ENCODE peak calls at places on chromosomes 6 and 20, in seven cellular contexts. E is MM.1S, G is psoas muscle, W is IMR-90, A is K562, Y is thoracic aorta, R is lower lobe of right lung. D is an unnamed sample.
A peak's percentile ranks its signal among the peaks of the same experiment; 100 is the strongest.

GRCh38 chr6:7107578-7108195 is at the start of gene RREB1:
- DNase-seq in W (peak; percentile 54), E (peak; percentile 61), G (peak; percentile 67), Y (no peak), R (peak; percentile 68), A (peak; percentile 90), D (peak; percentile 62)

GRCh38 chr6:165847407-165848098 is 184.5 kb upstream of the PDE10A start:
- DNase-seq in E (no peak), Y (no peak), G (no peak), A (peak; percentile 29), W (peak; percentile 89), R (no peak), D (peak; percentile 42)

GRCh38 chr20:62805365-62805710 is 703 bp downstream of the OGFR start:
- DNase-seq in E (no peak), G (no peak), W (no peak), A (no peak), Y (no peak), R (no peak), D (no peak)

GRCh38 chr6:23339268-23339667 is 769.9 kb downstream of the HDGFL1 start:
- DNase-seq in R (no peak), Y (no peak), A (no peak), E (no peak), G (no peak), W (no peak), D (no peak)

GRCh38 chr20:26169506-26169905 is 472.9 kb upstream of the ZNF337 start:
- DNase-seq in G (no peak), W (peak; percentile 50), A (no peak), R (no peak), Y (no peak), E (no peak), D (no peak)

GRCh38 chr6:30881987-30882763 is 2.1 kb upstream of the DDR1 start:
- DNase-seq in W (peak; percentile 77), A (no peak), G (no peak), Y (no peak), R (no peak), E (no peak), D (no peak)

GRCh38 chr6:87829622-87830121 is 127.6 kb upstream of the AKIRIN2 start:
- DNase-seq in A (no peak), Y (no peak), R (no peak), W (no peak), G (no peak), E (no peak), D (no peak)

GRCh38 chr6:134315974-134316391 is 1.9 kb downstream of the SGK1 start:
- DNase-seq in R (no peak), W (no peak), E (peak; percentile 36), A (no peak), G (no peak), Y (no peak), D (no peak)

GRCh38 chr6:53458097-53458866 is 86.6 kb downstream of the GCLC start:
- DNase-seq in E (no peak), R (no peak), G (no peak), W (no peak), A (no peak), Y (no peak), D (no peak)

GRCh38 chr6:53464483-53464882 is 80.4 kb downstream of the GCLC start:
- DNase-seq in R (no peak), G (no peak), W (no peak), A (no peak), E (no peak), Y (no peak), D (no peak)

GRCh38 chr6:53464942-53465460 is 79.9 kb downstream of the GCLC start:
- DNase-seq in A (no peak), W (peak; percentile 10), R (peak; percentile 86), E (no peak), G (peak; percentile 63), Y (no peak), D (no peak)

GRCh38 chr6:53461041-53461656 is 83.8 kb downstream of the GCLC start:
- DNase-seq in W (no peak), R (no peak), E (no peak), G (no peak), Y (no peak), A (no peak), D (no peak)

GRCh38 chr6:53461682-53462081 is 83.2 kb downstream of the GCLC start:
- DNase-seq in R (no peak), A (no peak), W (no peak), G (no peak), Y (no peak), E (no peak), D (no peak)
- H3K36me3 ChIP-seq in R (no peaks in the 10 kb centered on the region), A (no peaks in the 10 kb centered on the region), W (no peaks in the 10 kb centered on the region), G (no peaks in the 10 kb centered on the region), Y (no peaks in the 10 kb centered on the region), E (no peaks in the 10 kb centered on the region), D (no peaks in the 10 kb centered on the region)

GRCh38 chr6:37566209-37566859 is 66.6 kb upstream of the CCDC167 start:
- DNase-seq in E (peak; percentile 13), A (peak; percentile 88), G (peak; percentile 37), R (peak; percentile 58), Y (no peak), W (no peak), D (peak; percentile 66)
- TF ChIP-seq CTCF in E (peak; percentile 86), A (peak; percentile 90), G (peak; percentile 76), R (peak; percentile 87), Y (peak; percentile 82), W (peak; percentile 86), D (peak; percentile 79)

GRCh38 chr20:47317127-47317895 is 39.2 kb downstream of the ZMYND8 start:
- DNase-seq in Y (peak; percentile 82), A (peak; percentile 76), R (peak; percentile 84), G (peak; percentile 90), W (peak; percentile 98), E (no peak), D (peak; percentile 89)

GRCh38 chr20:47318027-47318595 is 38.4 kb downstream of the ZMYND8 start:
- DNase-seq in G (no peak), W (peak; percentile 65), A (no peak), R (peak; percentile 52), E (no peak), Y (no peak), D (peak; percentile 76)

GRCh38 chr20:47319517-47320252 is 36.8 kb downstream of the ZMYND8 start:
- DNase-seq in Y (no peak), E (no peak), A (no peak), W (peak; percentile 74), G (peak; percentile 41), R (peak; percentile 81), D (peak; percentile 29)

GRCh38 chr20:47318596-47319516 is 37.6 kb downstream of the ZMYND8 start:
- DNase-seq in Y (peak; percentile 40), E (no peak), G (peak; percentile 83), A (peak; percentile 55), W (peak; percentile 69), R (peak; percentile 92), D (peak; percentile 76)

DNA sequence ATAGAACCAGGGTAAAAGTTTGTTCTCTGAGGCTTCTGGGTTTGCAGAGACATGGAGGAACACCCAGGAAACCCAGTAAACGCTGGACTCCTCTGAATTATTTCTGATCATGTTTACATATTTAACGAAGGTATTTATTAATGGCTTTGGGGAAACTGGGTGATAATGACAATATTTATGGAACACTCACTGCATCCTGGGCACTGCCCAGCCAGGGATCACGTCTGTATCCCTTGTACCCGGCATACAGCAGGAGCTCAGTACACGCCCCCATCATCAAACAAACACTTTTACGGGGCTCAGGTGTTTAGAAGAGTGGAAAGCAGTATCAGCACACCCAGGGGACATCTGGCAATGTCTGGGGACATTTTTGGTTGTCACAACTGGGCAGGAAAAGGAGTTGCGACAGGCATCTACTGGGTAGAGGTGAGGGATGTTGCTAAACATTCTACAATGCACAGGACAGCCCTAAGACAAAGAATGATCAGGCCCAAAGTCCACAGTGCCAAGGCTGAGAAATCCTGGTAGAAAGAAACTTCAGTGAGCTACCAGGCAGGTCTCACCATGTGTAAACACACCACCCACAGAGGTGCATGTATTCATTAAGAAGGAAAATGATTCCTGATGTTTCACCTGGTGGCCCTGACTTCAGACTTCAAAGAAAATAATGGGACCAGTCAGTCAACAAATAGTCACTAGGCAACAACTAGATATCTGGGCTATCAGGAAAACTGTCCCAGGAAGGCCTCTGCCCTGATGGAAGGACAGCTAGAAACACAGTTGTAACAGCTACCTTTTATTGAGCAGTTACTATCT is 35.3 kb downstream of the ZMYND8 start:
- DNase-seq in G (peak; percentile 1), Y (no peak), W (no peak), E (no peak), R (no peak), A (no peak), D (no peak)
- H3K4me1 ChIP-seq in G (peaks cover 43% of the 10 kb centered on the region), Y (peaks cover 61% of the 10 kb centered on the region), W (peaks cover 37% of the 10 kb centered on the region), E (no peaks in the 10 kb centered on the region), R (peaks cover 66% of the 10 kb centered on the region), A (peaks cover 59% of the 10 kb centered on the region), D (peaks cover 54% of the 10 kb centered on the region)

GRCh38 chr20:34637245-34638185 is 39.4 kb downstream of the PIGU start:
- DNase-seq in R (no peak), E (no peak), A (no peak), Y (no peak), W (peak; percentile 80), G (peak; percentile 37), D (no peak)
- H3K36me3 ChIP-seq in R (peaks cover 45% of the 10 kb centered on the region), E (no peaks in the 10 kb centered on the region), A (peaks cover 45% of the 10 kb centered on the region), Y (peaks cover 3% of the 10 kb centered on the region), W (peaks cover 4% of the 10 kb centered on the region), G (peaks cover 43% of the 10 kb centered on the region), D (peaks cover 20% of the 10 kb centered on the region)

DNA sequence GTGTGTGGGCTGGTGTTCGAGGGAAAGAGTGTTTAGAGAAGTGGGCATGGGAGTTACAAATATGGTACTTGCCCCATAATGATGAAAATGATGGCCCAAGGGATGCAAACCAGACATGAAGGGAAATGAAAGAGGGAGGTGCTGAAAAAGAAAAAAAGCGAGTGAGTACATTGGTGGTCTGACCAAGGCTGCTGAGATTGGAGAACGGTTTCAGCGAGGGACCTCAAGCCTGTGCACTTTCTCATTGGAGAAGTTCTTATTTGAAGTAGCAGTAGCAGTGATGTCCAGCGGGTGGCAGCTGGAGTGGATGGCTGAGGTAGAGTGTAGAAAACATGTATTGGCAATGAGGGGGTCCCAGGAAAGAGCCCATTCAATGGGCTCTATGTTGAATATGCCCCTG is 54.8 kb downstream of the TNFAIP3 start:
- DNase-seq in W (no peak), G (no peak), Y (no peak), R (no peak), E (no peak), A (no peak), D (no peak)
- TF ChIP-seq CTCF in W (no peak), G (peak; percentile 12), Y (no peak), R (no peak), E (peak; percentile 34), A (peak; percentile 33), D (peak; percentile 38)